ENCODE peak calls at places on chromosomes 11 and 22, in ten cellular contexts. O is uterus, G is psoas muscle, M is hepatocyte, J is BJ, P is adrenal gland, V is upper lobe of right lung, D is H1, B is right lobe of liver, Z is stomach. K is an unnamed sample. For H3K27me3, the result is how much of the 10 kb centered on the place peaks cover.

GRCh38 chr22:33864723-33865130 is 55.5 kb downstream of the LARGE1 start:
- DNase-seq in O (peak), G (no peak), M (peak), J (no peak), P (no peak), V (no peak), D (no peak), B (peak), Z (no peak), K (no peak)

GRCh38 chr22:25696763-25697710 is 45.0 kb upstream of the MYO18B start:
- DNase-seq in O (no peak), G (no peak), M (no peak), J (no peak), P (no peak), V (no peak), D (no peak), B (no peak), Z (no peak), K (no peak)

GRCh38 chr22:36294293-36294620 is 41.3 kb downstream of the APOL1 start:
- DNase-seq in O (no peak), G (peak), M (no peak), J (no peak), P (no peak), V (no peak), D (no peak), B (no peak), Z (no peak), K (peak)

GRCh38 chr22:46815896-46816721 is 53.7 kb downstream of the TBC1D22A start:
- DNase-seq in O (peak), G (no peak), M (no peak), J (no peak), P (no peak), V (no peak), D (peak), B (peak), Z (no peak), K (no peak)

GRCh38 chr11:128828350-128828749 is 38.7 kb downstream of the KCNJ1 start:
- DNase-seq in O (no peak), G (no peak), M (no peak), J (no peak), P (no peak), V (no peak), D (no peak), B (no peak), Z (no peak), K (no peak)

GRCh38 chr22:21936151-21936778 is 16.4 kb downstream of the PPM1F start:
- DNase-seq in O (no peak), G (peak), M (no peak), J (no peak), P (peak), V (peak), D (no peak), B (peak), Z (no peak), K (no peak)

GRCh38 chr22:45998638-45999378 is 21.8 kb upstream of the WNT7B start:
- DNase-seq in O (no peak), G (peak), M (no peak), J (no peak), P (peak), V (peak), D (no peak), B (no peak), Z (no peak), K (no peak)

GRCh38 chr11:76918941-76919386 is 58.2 kb downstream of the ACER3 start:
- DNase-seq in O (no peak), G (no peak), M (peak), J (no peak), P (no peak), V (no peak), D (no peak), B (no peak), Z (no peak), K (peak)

GRCh38 chr22:49937758-49938564 is 19.5 kb downstream of the CRELD2 start:
- DNase-seq in O (no peak), G (no peak), M (no peak), J (no peak), P (peak), V (peak), D (no peak), B (peak), Z (peak), K (peak)

GRCh38 chr11:72730706-72731105 is 21.5 kb downstream of the ARAP1 start:
- DNase-seq in O (no peak), G (no peak), M (no peak), J (no peak), P (no peak), V (no peak), D (no peak), B (no peak), Z (no peak), K (no peak)

GRCh38 chr22:37501176-37501609 is 15.0 kb upstream of the MFNG start:
- DNase-seq in O (no peak), G (no peak), M (no peak), J (no peak), P (no peak), V (peak), D (no peak), B (peak), Z (no peak), K (no peak)

GRCh38 chr11:117057317-117057716 is 40.9 kb downstream of the SIK3 start:
- DNase-seq in O (no peak), G (no peak), M (no peak), J (no peak), P (no peak), V (no peak), D (no peak), B (no peak), Z (no peak), K (no peak)

GRCh38 chr11:131471976-131472375 is 101.6 kb downstream of the NTM start:
- DNase-seq in O (no peak), G (no peak), M (no peak), J (no peak), P (no peak), V (no peak), D (no peak), B (no peak), Z (no peak), K (no peak)

GRCh38 chr11:1353383-1354124 is 36.2 kb upstream of the BRSK2 start:
- DNase-seq in O (no peak), G (peak), M (no peak), J (no peak), P (no peak), V (peak), D (no peak), B (no peak), Z (no peak), K (no peak)

GRCh38 chr22:44451016-44451415 is 47.0 kb downstream of the RTL6 start:
- DNase-seq in O (no peak), G (no peak), M (no peak), J (no peak), P (no peak), V (peak), D (no peak), B (no peak), Z (peak), K (no peak)

GRCh38 chr11:111414267-111414931 is 35.3 kb upstream of the POU2AF1 start:
- DNase-seq in O (no peak), G (no peak), M (no peak), J (no peak), P (no peak), V (no peak), D (no peak), B (no peak), Z (no peak), K (no peak)

GRCh38 chr11:64118871-64119495 is 46.9 kb downstream of the MACROD1 start:
- DNase-seq in O (no peak), G (no peak), M (no peak), J (no peak), P (no peak), V (no peak), D (no peak), B (no peak), Z (no peak), K (no peak)

GRCh38 chr11:70712471-70712870 is 314.1 kb downstream of the CTTN start:
- DNase-seq in O (no peak), G (no peak), M (no peak), J (no peak), P (peak), V (peak), D (no peak), B (no peak), Z (no peak), K (no peak)

GRCh38 chr11:45347343-45347742 is 61.2 kb upstream of the SYT13 start:
- DNase-seq in O (no peak), G (no peak), M (no peak), J (no peak), P (no peak), V (no peak), D (peak), B (no peak), Z (no peak), K (no peak)

GRCh38 chr22:32987081-32987631 is 71.0 kb downstream of the SYN3 start:
- DNase-seq in O (no peak), G (no peak), M (no peak), J (no peak), P (peak), V (no peak), D (peak), B (no peak), Z (no peak), K (no peak)

GRCh38 chr11:65315866-65316233 is 1.2 kb downstream of the CDC42EP2 start:
- DNase-seq in O (no peak), G (no peak), M (no peak), J (no peak), P (no peak), V (no peak), D (no peak), B (no peak), Z (no peak), K (no peak)
- TF ChIP-seq CTCF in O (no peak), G (no peak), M (peak), J (no peak), P (peak), V (peak), D (no peak), B (no peak), Z (peak), K (no peak)

GRCh38 chr11:125959931-125960330 is 14.1 kb downstream of the VSIG10L2 start:
- DNase-seq in O (no peak), G (no peak), M (no peak), J (no peak), P (no peak), V (no peak), D (no peak), B (no peak), Z (no peak), K (no peak)
- H3K4me3 ChIP-seq in O (no peak), G (no peak), M (no peak), J (no peak), P (no peak), V (no peak), D (no peak), B (no peak), Z (no peak), K (no peak)

DNA sequence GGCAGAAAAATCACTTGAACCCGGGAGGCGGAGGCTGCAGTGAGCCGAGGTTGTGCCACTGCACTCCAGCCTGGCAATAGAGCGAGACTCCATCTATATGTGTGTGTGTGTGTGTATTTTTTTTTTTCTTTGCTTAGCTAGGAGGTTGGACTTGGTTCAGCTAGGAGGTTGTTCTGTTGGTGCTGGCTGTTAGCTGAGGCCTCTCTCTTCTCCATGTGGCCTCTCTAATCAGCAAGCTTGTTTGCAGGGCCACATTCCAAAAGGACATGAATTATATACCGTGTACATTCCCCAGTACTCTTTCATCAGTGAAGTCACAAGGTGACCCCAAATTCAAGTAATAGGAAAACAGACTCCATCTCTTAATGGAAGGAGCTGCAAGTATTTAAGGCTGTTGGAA is 67.3 kb upstream of the KCNQ1OT1 start:
- DNase-seq in O (no peak), G (no peak), M (no peak), J (no peak), P (no peak), V (no peak), D (no peak), B (no peak), Z (no peak), K (no peak)
- H3K27me3 ChIP-seq in O (under half), G (under half), M (under half), J (under half), P (under half), V (under half), D (under half), B (under half), Z (under half), K (under half)

GRCh38 chr11:68825603-68826002 is 16.1 kb downstream of the CPT1A start:
- DNase-seq in O (no peak), G (no peak), M (peak), J (no peak), P (no peak), V (peak), D (peak), B (no peak), Z (peak), K (peak)
- TF ChIP-seq CTCF in O (no peak), G (no peak), M (peak), J (peak), P (no peak), V (peak), D (peak), B (no peak), Z (no peak), K (no peak)

DNA sequence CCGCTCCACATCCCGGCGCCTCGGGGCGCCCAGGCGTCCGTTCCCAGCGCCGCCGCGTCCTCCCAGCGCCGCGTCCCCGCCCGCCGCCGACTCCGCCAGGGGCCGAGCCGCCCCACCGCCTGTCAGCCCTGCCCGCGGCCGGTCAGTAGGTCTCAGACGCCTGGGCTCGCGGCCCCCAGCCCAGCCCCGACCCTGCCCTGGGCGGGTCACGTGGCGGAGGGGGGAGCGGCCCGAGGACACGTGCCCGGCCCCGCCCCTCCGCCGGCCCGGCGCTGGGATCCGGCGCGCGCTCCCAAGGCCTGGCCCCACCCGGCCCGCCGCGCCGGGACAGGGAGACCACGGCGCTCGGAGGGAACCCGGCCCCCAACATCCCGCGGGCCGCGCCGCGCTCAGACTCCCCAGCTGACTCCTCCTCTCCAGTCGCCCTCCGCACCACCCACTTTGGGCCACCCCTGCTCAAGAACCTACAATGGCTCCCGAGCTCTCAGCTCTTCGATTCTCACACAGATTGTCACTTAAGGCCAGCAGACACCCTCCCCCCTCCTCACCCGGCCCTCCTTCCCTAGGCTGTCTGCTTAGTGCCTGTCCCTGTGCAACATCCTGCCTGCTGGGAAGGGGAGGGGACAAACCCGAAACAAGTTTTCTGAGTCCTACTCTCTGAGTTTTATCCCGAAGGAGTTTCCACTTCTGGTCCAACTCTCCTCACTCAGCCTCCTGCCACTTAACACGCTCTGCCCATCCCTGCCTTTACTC is at the start of gene RAB3IL1:
- DNase-seq in O (peak), G (peak), M (peak), J (no peak), P (peak), V (peak), D (peak), B (peak), Z (peak), K (peak)
- H3K4me3 ChIP-seq in O (peak), G (peak), M (peak), J (peak), P (no peak), V (peak), D (peak), B (peak), Z (peak), K (peak)

DNA sequence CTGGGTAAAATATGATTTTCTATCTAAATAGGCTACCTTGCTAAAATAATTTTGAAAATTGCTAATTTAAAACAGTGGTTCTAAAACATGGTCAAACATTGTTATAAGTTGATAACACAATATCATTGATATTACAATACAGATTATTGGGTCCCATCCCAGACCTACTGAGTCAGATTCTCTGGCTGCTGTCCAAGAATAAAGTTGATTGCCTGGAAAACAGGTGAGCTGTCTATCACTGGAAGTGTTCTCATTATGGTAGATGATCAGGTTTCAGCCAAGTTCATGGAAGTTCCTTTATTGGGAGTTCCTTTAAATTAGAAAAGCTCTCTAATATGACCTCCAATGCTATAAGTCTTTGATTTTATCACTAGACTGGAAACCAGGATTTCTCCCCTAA is 52.3 kb downstream of the SC5D start:
- DNase-seq in O (no peak), G (no peak), M (no peak), J (no peak), P (no peak), V (no peak), D (no peak), B (no peak), Z (no peak), K (no peak)
- H3K27me3 ChIP-seq in O (under half), G (under half), M (under half), J (under half), P (under half), V (under half), D (under half), B (under half), Z (under half), K (under half)

GRCh38 chr22:29390270-29390669 is 1.9 kb upstream of the AP1B1 start:
- DNase-seq in O (no peak), G (no peak), M (no peak), J (no peak), P (no peak), V (no peak), D (no peak), B (no peak), Z (no peak), K (no peak)
- TF ChIP-seq CTCF in O (no peak), G (no peak), M (no peak), J (no peak), P (no peak), V (no peak), D (no peak), B (no peak), Z (no peak), K (no peak)